ENCODE peak calls at places on chromosomes 12 and 14, in five cellular contexts. Y, E, P, W and H are unnamed samples.

GRCh38 chr12:11969437-11970154 is 101.1 kb upstream of the BCL2L14 start:
- DNase-seq in Y (no peak), E (no peak), P (no peak), W (no peak), H (no peak)

GRCh38 chr12:14238224-14238792 is 127.2 kb upstream of the ATF7IP start:
- DNase-seq in Y (no peak), E (peak; percentile 75), P (no peak), W (no peak), H (peak; percentile 11)

GRCh38 chr12:106629797-106630669 is 47.2 kb downstream of the RFX4 start:
- DNase-seq in Y (no peak), E (peak; percentile 17), P (no peak), W (no peak), H (no peak)

GRCh38 chr12:15602051-15602672 is 187.0 kb downstream of the EPS8 start:
- DNase-seq in Y (no peak), E (no peak), P (no peak), W (no peak), H (peak; percentile 58)

GRCh38 chr12:107302649-107303386 is 209.5 kb upstream of the CRY1 start:
- DNase-seq in Y (no peak), E (no peak), P (no peak), W (no peak), H (peak; percentile 22)

GRCh38 chr12:94793191-94793595 is 142.8 kb upstream of the TMCC3 start:
- DNase-seq in Y (no peak), E (no peak), P (no peak), W (no peak), H (no peak)

GRCh38 chr12:131112016-131112415 is 158.3 kb downstream of the ADGRD1 start:
- DNase-seq in Y (peak; percentile 7), E (no peak), P (no peak), W (no peak), H (peak; percentile 21)

GRCh38 chr12:4277205-4277543 is 3.6 kb downstream of the CCND2 start:
- DNase-seq in Y (no peak), E (no peak), P (no peak), W (no peak), H (no peak)

GRCh38 chr12:90102957-90103652 is 394.5 kb upstream of the ATP2B1 start:
- DNase-seq in Y (no peak), E (peak; percentile 62), P (peak; percentile 29), W (no peak), H (peak; percentile 72)

GRCh38 chr14:89327771-89328212 is 89.2 kb downstream of the FOXN3 start:
- DNase-seq in Y (no peak), E (peak; percentile 27), P (no peak), W (no peak), H (peak; percentile 45)

GRCh38 chr12:114167431-114167830 is 201.3 kb upstream of the RBM19 start:
- DNase-seq in Y (no peak), E (peak; percentile 44), P (no peak), W (no peak), H (peak; percentile 77)

GRCh38 chr12:107318804-107319535 is 225.6 kb upstream of the CRY1 start:
- DNase-seq in Y (no peak), E (peak; percentile 63), P (no peak), W (no peak), H (no peak)

GRCh38 chr12:2256915-2257314 is 204.1 kb downstream of the CACNA1C start:
- DNase-seq in Y (peak; percentile 59), E (peak; percentile 30), P (no peak), W (no peak), H (no peak)

GRCh38 chr14:65958664-65959562 is 527.3 kb upstream of the CCDC196 start:
- DNase-seq in Y (no peak), E (peak; percentile 56), P (peak; percentile 15), W (no peak), H (peak; percentile 45)

GRCh38 chr12:23431006-23431405 is 518.5 kb downstream of the SOX5 start:
- DNase-seq in Y (no peak), E (no peak), P (no peak), W (no peak), H (no peak)

GRCh38 chr14:22163051-22163450 is 426.0 kb downstream of the DAD1 start:
- DNase-seq in Y (no peak), E (no peak), P (no peak), W (no peak), H (no peak)

GRCh38 chr12:111041091-111041490 is 120.7 kb upstream of the MYL2 start:
- DNase-seq in Y (no peak), E (no peak), P (no peak), W (no peak), H (no peak)

GRCh38 chr12:97784904-97785303 is 322.3 kb downstream of the RMST start:
- DNase-seq in Y (no peak), E (no peak), P (no peak), W (no peak), H (no peak)

GRCh38 chr14:61329478-61330051 is 8.2 kb downstream of the PRKCH start:
- DNase-seq in Y (no peak), E (no peak), P (no peak), W (no peak), H (no peak)

GRCh38 chr12:132498931-132499330 is 9.0 kb downstream of the FBRSL1 start:
- DNase-seq in Y (no peak), E (no peak), P (no peak), W (no peak), H (no peak)

GRCh38 chr12:19244312-19244711 is 114.8 kb downstream of the PLEKHA5 start:
- DNase-seq in Y (no peak), E (peak; percentile 72), P (no peak), W (no peak), H (no peak)

GRCh38 chr14:69612014-69612758 is 790 bp downstream of the SUSD6 start:
- DNase-seq in Y (peak; percentile 37), E (no peak), P (no peak), W (no peak), H (peak; percentile 60)

GRCh38 chr14:69614592-69614991 is 3.2 kb downstream of the SUSD6 start:
- DNase-seq in Y (peak; percentile 48), E (no peak), P (no peak), W (peak; percentile 75), H (no peak)

GRCh38 chr14:69612759-69613145 is 1.4 kb downstream of the SUSD6 start:
- DNase-seq in Y (no peak), E (peak; percentile 43), P (peak; percentile 7), W (no peak), H (peak; percentile 38)

GRCh38 chr14:69611264-69612013 is at the start of gene SUSD6:
- DNase-seq in Y (peak; percentile 93), E (peak; percentile 84), P (peak; percentile 66), W (peak; percentile 96), H (peak; percentile 88)

DNA sequence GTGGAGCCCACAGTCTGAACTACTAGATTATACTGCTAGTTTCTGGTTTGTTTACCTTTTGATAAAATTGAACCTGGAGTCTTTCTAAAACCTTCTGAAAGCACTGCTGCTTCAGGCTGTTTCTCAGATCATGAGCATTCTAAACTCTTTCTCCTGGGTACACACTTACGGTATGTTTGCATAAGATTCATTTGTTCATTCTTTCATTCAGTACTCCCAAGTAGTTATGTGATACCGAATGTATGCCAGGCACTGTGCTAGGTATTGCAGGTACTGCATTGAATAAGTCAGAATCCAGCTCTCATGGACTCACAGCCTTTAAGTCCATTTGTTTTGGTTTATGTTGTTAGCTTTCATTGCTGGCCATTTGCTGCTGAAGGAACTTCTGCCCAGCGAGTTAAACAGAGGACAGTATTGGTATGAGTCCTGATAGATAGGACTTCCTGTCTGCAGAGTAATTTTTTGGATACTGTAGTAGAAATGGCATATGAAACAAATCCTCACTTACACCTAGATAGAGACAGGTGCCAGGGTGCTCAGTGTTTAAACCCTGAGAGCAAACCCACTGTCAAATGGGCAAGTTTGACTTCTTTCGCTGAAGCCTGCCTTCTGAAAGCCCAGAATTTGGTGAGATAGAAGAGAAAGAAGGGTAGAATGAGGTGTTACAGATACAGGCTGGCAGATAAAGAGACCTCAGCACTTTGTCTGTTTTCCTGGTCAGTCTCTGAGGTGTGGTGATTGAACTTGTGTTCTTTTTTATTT is 2.1 kb downstream of the SUSD6 start:
- DNase-seq in Y (no peak), E (no peak), P (no peak), W (no peak), H (no peak)
- H3K4me3 ChIP-seq in Y (peak overlapping the region; percentile 85), E (peak overlapping the region; percentile 90), P (no peak overlapping the region), W (peak overlapping the region; percentile 98), H (peak overlapping the region; percentile 79)

DNA sequence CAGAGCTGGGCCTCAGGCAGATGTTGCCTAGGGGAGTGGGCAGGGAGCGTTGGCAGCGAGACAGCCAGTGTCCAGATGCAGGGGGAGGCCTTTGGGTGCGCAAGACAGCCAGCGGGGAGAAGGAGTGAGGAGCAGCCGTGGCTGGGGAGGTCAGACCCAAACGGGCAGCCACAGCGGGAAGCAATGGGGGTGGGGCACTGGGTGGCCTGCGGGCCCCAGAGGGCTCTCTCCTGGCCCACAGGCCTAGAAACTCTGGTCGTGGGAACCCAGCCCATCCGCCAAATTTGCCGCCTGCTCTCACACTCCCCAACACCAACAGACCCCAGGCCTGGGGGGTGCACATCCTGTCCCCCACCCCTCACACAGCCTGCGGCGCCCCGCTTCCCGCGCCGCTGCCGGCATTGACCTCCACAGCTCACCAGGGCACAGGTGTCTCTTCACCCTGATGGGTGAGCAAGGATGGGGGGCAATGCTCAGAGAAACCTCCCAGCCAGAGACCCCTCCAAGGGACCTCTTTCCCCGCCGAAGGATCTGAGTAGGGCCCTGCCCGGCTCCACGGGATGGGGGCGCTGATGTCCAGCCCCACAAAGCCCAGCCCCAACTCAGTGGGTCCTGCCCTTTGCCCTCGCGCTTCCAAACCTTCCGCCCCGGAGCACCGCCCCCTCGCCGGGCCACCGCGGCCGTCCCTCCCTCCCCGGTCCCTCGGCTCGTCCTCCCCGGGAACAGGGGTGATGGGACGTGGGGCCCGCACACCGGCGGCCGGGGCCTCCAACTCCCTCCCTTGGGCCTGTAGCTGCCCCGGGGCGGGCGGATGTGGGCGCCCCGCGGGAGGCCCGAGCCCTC is 781 bp downstream of the HDAC7 start:
- DNase-seq in Y (peak; percentile 79), E (no peak), P (no peak), W (peak; percentile 82), H (no peak)
- TF ChIP-seq CTCF in Y (peak; percentile 43), E (peak; percentile 50), P (no peak), W (peak; percentile 24), H (peak; percentile 21)

DNA sequence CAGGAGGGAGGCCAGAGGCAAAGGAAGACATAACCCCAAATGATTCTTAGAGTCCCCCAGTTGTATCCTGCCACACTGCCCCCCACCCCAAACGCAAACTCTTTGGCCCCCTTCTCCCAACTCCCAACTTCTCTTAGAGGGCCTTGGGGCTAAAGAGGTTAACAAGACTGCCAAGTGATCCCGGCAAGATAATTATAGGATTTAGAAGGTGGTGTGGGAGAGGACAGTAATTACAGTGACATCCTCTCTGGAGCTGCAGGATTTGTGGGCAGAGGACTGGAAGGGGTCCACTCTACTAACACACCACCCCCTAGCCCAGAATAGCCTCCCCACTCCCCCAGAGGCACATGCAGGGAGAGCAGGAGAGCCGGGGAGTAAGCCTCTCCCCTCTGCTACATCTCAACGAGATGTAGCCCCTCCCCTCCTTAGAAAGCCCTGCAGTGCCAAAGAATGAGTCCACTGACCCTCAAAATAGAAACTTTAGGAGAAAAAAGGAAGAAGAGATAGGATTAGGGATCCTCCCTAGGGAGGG is 5.3 kb upstream of the GDF11 start:
- DNase-seq in Y (no peak), E (no peak), P (no peak), W (peak; percentile 63), H (no peak)
- H3K4me3 ChIP-seq in Y (peak overlapping the region; percentile 52), E (peak overlapping the region; percentile 73), P (peak overlapping the region; percentile 64), W (peak overlapping the region; percentile 65), H (peak overlapping the region; percentile 89)

GRCh38 chr14:73261075-73261474 is 23.8 kb downstream of the PAPLN start:
- DNase-seq in Y (no peak), E (no peak), P (no peak), W (no peak), H (no peak)

GRCh38 chr14:73259837-73260236 is 22.5 kb downstream of the PAPLN start:
- DNase-seq in Y (no peak), E (no peak), P (no peak), W (peak; percentile 44), H (no peak)

GRCh38 chr14:73258076-73258475 is 20.8 kb downstream of the PAPLN start:
- DNase-seq in Y (no peak), E (no peak), P (no peak), W (no peak), H (no peak)

GRCh38 chr14:73260574-73260973 is 23.3 kb downstream of the PAPLN start:
- DNase-seq in Y (no peak), E (no peak), P (no peak), W (peak; percentile 44), H (no peak)

GRCh38 chr14:73258845-73259611 is 21.7 kb downstream of the PAPLN start:
- DNase-seq in Y (no peak), E (no peak), P (no peak), W (no peak), H (no peak)
- TF ChIP-seq CTCF in Y (no peak), E (no peak), P (no peak), W (no peak), H (no peak)